ENCODE peak calls at places on chromosomes 13 and 19, in four cellular contexts. X is brain microvascular endothelial cell, F is HL-60, B is prostate gland. Q is an unnamed sample.

GRCh38 chr19:661427-662196 is 1.4 kb downstream of the RNF126 start:
- DNase-seq in X (no peak), F (peak; percentile 81), B (no peak), Q (no peak)

GRCh38 chr13:111202745-111203144 is 87.6 kb downstream of the ARHGEF7 start:
- DNase-seq in X (peak; percentile 96), F (no peak), B (no peak), Q (no peak)

GRCh38 chr19:7288977-7289376 is 5.2 kb downstream of the INSR start:
- DNase-seq in X (no peak), F (no peak), B (no peak), Q (no peak)

GRCh38 chr13:79393564-79394249 is 12.3 kb downstream of the RBM26 start:
- DNase-seq in X (peak; percentile 45), F (peak; percentile 87), B (no peak), Q (no peak)

GRCh38 chr19:43901395-43902390 is 33.4 kb downstream of the ZNF45 start:
- DNase-seq in X (peak; percentile 89), F (peak; percentile 87), B (peak; percentile 76), Q (peak; percentile 73)

GRCh38 chr13:110004814-110005213 is 218.4 kb upstream of the IRS2 start:
- DNase-seq in X (no peak), F (no peak), B (no peak), Q (no peak)

GRCh38 chr13:74557870-74558269 is 423.7 kb upstream of the KLF12 start:
- DNase-seq in X (no peak), F (no peak), B (no peak), Q (no peak)

GRCh38 chr19:13096968-13097330 is 5.7 kb downstream of the LYL1 start:
- DNase-seq in X (no peak), F (no peak), B (no peak), Q (no peak)

GRCh38 chr19:30864460-30865215 is 484.6 kb downstream of the TSHZ3 start:
- DNase-seq in X (no peak), F (peak; percentile 48), B (no peak), Q (peak; percentile 61)

GRCh38 chr13:45257638-45258338 is 56.9 kb upstream of the KCTD4 start:
- DNase-seq in X (no peak), F (no peak), B (no peak), Q (no peak)

GRCh38 chr13:46899801-46900200 is 2.9 kb upstream of the HTR2A start:
- DNase-seq in X (no peak), F (no peak), B (no peak), Q (no peak)

GRCh38 chr19:40403262-40403984 is 9.8 kb downstream of the PRX start:
- DNase-seq in X (peak; percentile 94), F (peak; percentile 72), B (peak; percentile 72), Q (peak; percentile 93)

GRCh38 chr13:95530178-95530577 is 22.3 kb upstream of the CLDN10 start:
- DNase-seq in X (peak; percentile 29), F (peak; percentile 88), B (peak; percentile 52), Q (no peak)

GRCh38 chr13:50618206-50618605 is 225.3 kb downstream of the DLEU7 start:
- DNase-seq in X (no peak), F (no peak), B (no peak), Q (no peak)

GRCh38 chr13:98782654-98783053 is 30.2 kb upstream of the SLC15A1 start:
- DNase-seq in X (peak; percentile 14), F (no peak), B (no peak), Q (no peak)

GRCh38 chr19:41702208-41702651 is 6.2 kb upstream of the CEACAM5 start:
- DNase-seq in X (peak; percentile 11), F (no peak), B (no peak), Q (no peak)

GRCh38 chr19:43525836-43526771 is 897 bp downstream of the ETHE1 start:
- DNase-seq in X (no peak), F (peak; percentile 45), B (peak; percentile 24), Q (peak; percentile 77)

GRCh38 chr19:12939908-12940533 is 1.6 kb downstream of the CALR start:
- DNase-seq in X (no peak), F (no peak), B (no peak), Q (no peak)

GRCh38 chr13:25455146-25455545 is 83.4 kb downstream of the ATP8A2 start:
- DNase-seq in X (no peak), F (no peak), B (no peak), Q (no peak)

GRCh38 chr13:103218253-103218652 is 152.0 kb upstream of the SLC10A2 start:
- DNase-seq in X (no peak), F (no peak), B (no peak), Q (no peak)

GRCh38 chr13:99265823-99266426 is 7.7 kb upstream of the GPR18 start:
- DNase-seq in X (peak; percentile 28), F (no peak), B (no peak), Q (no peak)

GRCh38 chr13:23657056-23657455 is 86.8 kb downstream of the TNFRSF19 start:
- DNase-seq in X (no peak), F (no peak), B (no peak), Q (no peak)

GRCh38 chr13:63435668-63436275 is 2020.1 kb upstream of the PCDH20 start:
- DNase-seq in X (peak; percentile 99), F (no peak), B (no peak), Q (no peak)

GRCh38 chr19:5890099-5890498 is 13.5 kb downstream of the NDUFA11 start:
- DNase-seq in X (no peak), F (no peak), B (no peak), Q (no peak)

DNA sequence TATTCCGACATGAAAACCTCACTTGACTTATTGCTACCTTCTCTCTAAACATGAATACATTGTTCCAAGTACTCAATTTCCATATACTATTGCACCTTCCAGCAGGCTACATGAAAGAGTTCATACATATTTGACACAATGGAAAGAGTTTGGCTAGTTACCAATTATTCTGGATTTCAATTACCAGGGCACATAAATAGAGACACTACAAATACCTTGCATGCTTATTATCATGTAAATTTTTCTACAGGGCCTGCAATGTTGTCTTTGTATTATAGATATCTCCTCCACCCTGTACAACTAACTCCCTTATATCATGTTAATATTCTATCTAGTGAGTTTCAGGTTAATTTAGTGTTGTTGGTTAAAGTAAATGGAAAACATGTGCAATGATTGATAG is 540.8 kb upstream of the SLITRK5 start:
- DNase-seq in X (no peak), F (no peak), B (no peak), Q (no peak)
- H3K27ac ChIP-seq in X (no peak overlapping the region), F (no peak overlapping the region), B (no peak overlapping the region), Q (no peak overlapping the region)

GRCh38 chr13:80530902-80531301 is 190.0 kb upstream of the SPRY2 start:
- DNase-seq in X (no peak), F (no peak), B (no peak), Q (no peak)
- H3K4me3 ChIP-seq in X (no peak overlapping the region), F (no peak overlapping the region), B (no peak overlapping the region), Q (no peak overlapping the region)

GRCh38 chr19:11023016-11023415 is 62.2 kb downstream of the SMARCA4 start:
- DNase-seq in X (no peak), F (no peak), B (no peak), Q (no peak)
- H3K27ac ChIP-seq in X (no peak overlapping the region), F (no peak overlapping the region), B (no peak overlapping the region), Q (no peak overlapping the region)

GRCh38 chr13:43364210-43365041 is 341.0 kb downstream of the DNAJC15 start:
- DNase-seq in X (peak; percentile 71), F (no peak), B (no peak), Q (no peak)
- H3K4me3 ChIP-seq in X (no peak overlapping the region), F (no peak overlapping the region), B (no peak overlapping the region), Q (peak overlapping the region; percentile 25)

GRCh38 chr19:2811735-2812413 is 7.8 kb upstream of the ZNF554 start:
- DNase-seq in X (no peak), F (no peak), B (no peak), Q (no peak)

GRCh38 chr19:2809387-2810140 is 10.1 kb upstream of the ZNF554 start:
- DNase-seq in X (no peak), F (no peak), B (no peak), Q (no peak)

GRCh38 chr19:2808129-2808941 is 11.3 kb upstream of the ZNF554 start:
- DNase-seq in X (no peak), F (no peak), B (no peak), Q (no peak)

GRCh38 chr19:2811221-2811722 is 8.4 kb upstream of the ZNF554 start:
- DNase-seq in X (no peak), F (no peak), B (no peak), Q (no peak)

GRCh38 chr19:2810141-2811091 is 9.3 kb upstream of the ZNF554 start:
- DNase-seq in X (no peak), F (no peak), B (no peak), Q (no peak)
- H3K27ac ChIP-seq in X (no peak overlapping the region), F (no peak overlapping the region), B (no peak overlapping the region), Q (no peak overlapping the region)

GRCh38 chr19:48962029-48962848 is 2.9 kb upstream of the FTL start:
- DNase-seq in X (no peak), F (peak; percentile 89), B (peak; percentile 46), Q (no peak)

GRCh38 chr19:48962849-48963165 is 2.3 kb upstream of the FTL start:
- DNase-seq in X (no peak), F (no peak), B (no peak), Q (no peak)

GRCh38 chr19:48961051-48961649 is 4.0 kb upstream of the FTL start:
- DNase-seq in X (no peak), F (no peak), B (no peak), Q (no peak)

GRCh38 chr19:48963371-48964204 is 1.5 kb upstream of the FTL start:
- DNase-seq in X (no peak), F (peak; percentile 71), B (peak; percentile 47), Q (peak; percentile 89)

GRCh38 chr19:48961673-48962028 is 3.5 kb upstream of the FTL start:
- DNase-seq in X (no peak), F (no peak), B (no peak), Q (no peak)
- H3K4me3 ChIP-seq in X (no peak overlapping the region), F (no peak overlapping the region), B (no peak overlapping the region), Q (no peak overlapping the region)

GRCh38 chr19:49441960-49442350 is 628 bp upstream of the SLC17A7 start:
- DNase-seq in X (no peak), F (no peak), B (no peak), Q (no peak)

GRCh38 chr19:49442354-49442753 is 1.0 kb upstream of the SLC17A7 start:
- DNase-seq in X (no peak), F (no peak), B (no peak), Q (no peak)

GRCh38 chr19:49443366-49444099 is 2.2 kb upstream of the SLC17A7 start:
- DNase-seq in X (peak; percentile 88), F (peak; percentile 92), B (peak; percentile 94), Q (peak; percentile 94)

GRCh38 chr19:49441210-49441959 is at the start of gene SLC17A7:
- DNase-seq in X (no peak), F (no peak), B (no peak), Q (no peak)

GRCh38 chr19:49442793-49443365 is 1.6 kb upstream of the SLC17A7 start:
- DNase-seq in X (peak; percentile 87), F (peak; percentile 33), B (peak; percentile 75), Q (peak; percentile 96)
- H3K27ac ChIP-seq in X (no peak overlapping the region), F (no peak overlapping the region), B (peak overlapping the region; percentile 76), Q (peak overlapping the region; percentile 64)

DNA sequence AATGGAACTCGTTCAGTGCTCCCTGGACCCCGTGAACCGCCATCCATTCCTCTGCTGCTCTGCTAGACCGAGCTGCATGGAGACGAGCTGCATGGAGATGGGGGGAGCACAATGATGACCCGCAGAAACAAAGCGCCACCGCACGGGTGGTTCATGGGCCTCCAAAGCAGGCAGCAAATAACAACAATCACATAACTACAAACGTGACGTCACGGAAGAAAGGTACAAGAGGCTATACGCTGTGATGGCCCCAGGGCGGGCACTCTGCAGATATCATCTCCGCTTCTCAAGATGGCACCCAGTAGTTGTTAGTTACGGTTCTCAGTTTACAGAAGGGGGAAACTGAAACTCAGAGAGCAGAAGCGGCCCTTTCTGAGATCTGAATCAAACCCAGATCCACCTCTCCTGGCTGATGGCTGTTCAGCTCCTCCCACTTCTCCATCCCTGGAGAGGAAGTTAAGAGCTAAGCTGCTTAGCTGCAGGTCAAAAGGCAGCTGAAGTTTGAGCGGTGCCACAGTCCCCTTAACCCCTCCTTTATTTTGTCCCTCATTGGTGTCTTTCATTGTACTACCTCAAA is 1.7 kb downstream of the ATP13A1 start:
- DNase-seq in X (no peak), F (peak; percentile 87), B (no peak), Q (no peak)
- H3K4me3 ChIP-seq in X (peak overlapping the region; percentile 97), F (peak overlapping the region; percentile 34), B (no peak overlapping the region), Q (peak overlapping the region; percentile 98)

Q was measured in coronary artery.